ENCODE peak calls at places on chromosomes 13 and 19, in seven cellular contexts. N is naive thymus-derived CD8-positive, alpha-beta T cell; W is GM19239; P is breast epithelium; K is spleen; B is right lobe of liver; R is NCI-H446 treated with DMSO at 0.1 percent for 48 hours. T is an unnamed sample.
A peak's percentile ranks its signal among the peaks of the same experiment; 100 is the strongest.

GRCh38 chr19:29644179-29644578 is 21.1 kb upstream of the PLEKHF1 start:
- DNase-seq in W (no peak), N (no peak), R (no peak), P (no peak), K (no peak), B (no peak), T (no peak)

GRCh38 chr19:5292843-5293606 is 47.6 kb downstream of the PTPRS start:
- DNase-seq in W (peak; percentile 87), P (peak; percentile 57), N (peak; percentile 57), K (no peak), B (no peak), R (no peak), T (peak; percentile 62)

GRCh38 chr19:42201489-42202289 is 15.8 kb downstream of the DEDD2 start:
- DNase-seq in B (peak; percentile 73), K (peak; percentile 91), R (no peak), P (no peak), W (no peak), N (no peak), T (no peak)

GRCh38 chr19:53086949-53087348 is 16.3 kb downstream of the ZNF160 start:
- DNase-seq in B (peak; percentile 70), W (no peak), R (no peak), N (no peak), P (peak; percentile 37), K (peak; percentile 85), T (no peak)

GRCh38 chr19:18340237-18340989 is at the start of gene PGPEP1:
- DNase-seq in N (peak; percentile 51), K (peak; percentile 90), W (peak; percentile 74), P (no peak), R (no peak), B (peak; percentile 76), T (no peak)

GRCh38 chr19:34867631-34868030 is 59.1 kb upstream of the ZNF30 start:
- DNase-seq in P (no peak), R (no peak), K (no peak), W (no peak), N (no peak), B (no peak), T (no peak)

GRCh38 chr13:100203696-100204367 is 114.9 kb downstream of the PCCA start:
- DNase-seq in R (no peak), B (no peak), N (no peak), P (no peak), K (no peak), W (no peak), T (peak; percentile 69)

GRCh38 chr13:27770809-27771208 is 21.5 kb upstream of the GSX1 start:
- DNase-seq in R (no peak), N (no peak), K (no peak), P (no peak), B (no peak), W (no peak), T (no peak)